ENCODE peak calls at places on chromosomes 16 and 17, in five cellular contexts. One of them, this sample, is unnamed.

GRCh38 chr17:37488009-37488604 is 1.6 kb upstream of the DUSP14 start:
- DNase-seq in breast epithelium: no peak
- DNase-seq in GM12892: no peak
- DNase-seq in stomach: no peak
- DNase-seq in HCT116: peak; percentile 65
- DNase-seq in this sample: no peak

GRCh38 chr16:48814994-48815393 is 205.0 kb upstream of the N4BP1 start:
- DNase-seq in breast epithelium: no peak
- DNase-seq in GM12892: no peak
- DNase-seq in stomach: no peak
- DNase-seq in HCT116: no peak
- DNase-seq in this sample: no peak

GRCh38 chr16:74224828-74225227 is 71.8 kb upstream of the PSMD7 start:
- DNase-seq in breast epithelium: no peak
- DNase-seq in GM12892: no peak
- DNase-seq in stomach: no peak
- DNase-seq in HCT116: no peak
- DNase-seq in this sample: no peak

GRCh38 chr16:84514874-84515835 is 10.7 kb upstream of the MEAK7 start:
- DNase-seq in breast epithelium: no peak
- DNase-seq in GM12892: peak; percentile 78
- DNase-seq in stomach: peak; percentile 61
- DNase-seq in HCT116: no peak
- DNase-seq in this sample: no peak

GRCh38 chr17:17757391-17757791 is 76.1 kb downstream of the RAI1 start:
- DNase-seq in breast epithelium: no peak
- DNase-seq in GM12892: no peak
- DNase-seq in stomach: no peak
- DNase-seq in HCT116: no peak
- DNase-seq in this sample: no peak

GRCh38 chr16:3954411-3954921 is 74.0 kb upstream of the CREBBP start:
- DNase-seq in breast epithelium: no peak
- DNase-seq in GM12892: no peak
- DNase-seq in stomach: no peak
- DNase-seq in HCT116: no peak
- DNase-seq in this sample: peak; percentile 61

GRCh38 chr16:85557976-85558589 is 55.0 kb upstream of the GSE1 start:
- DNase-seq in breast epithelium: no peak
- DNase-seq in GM12892: no peak
- DNase-seq in stomach: peak; percentile 61
- DNase-seq in HCT116: no peak
- DNase-seq in this sample: no peak

GRCh38 chr16:65994305-65994704 is 372.2 kb upstream of the CDH5 start:
- DNase-seq in breast epithelium: no peak
- DNase-seq in GM12892: no peak
- DNase-seq in stomach: no peak
- DNase-seq in HCT116: no peak
- DNase-seq in this sample: no peak

GRCh38 chr17:27526603-27527002 is 70.4 kb downstream of the KSR1 start:
- DNase-seq in breast epithelium: no peak
- DNase-seq in GM12892: no peak
- DNase-seq in stomach: peak; percentile 49
- DNase-seq in HCT116: no peak
- DNase-seq in this sample: no peak

GRCh38 chr17:49906511-49907136 is 58.8 kb upstream of the TAC4 start:
- DNase-seq in breast epithelium: no peak
- DNase-seq in GM12892: no peak
- DNase-seq in stomach: no peak
- DNase-seq in HCT116: no peak
- DNase-seq in this sample: no peak

GRCh38 chr17:13031718-13032350 is 14.0 kb upstream of the ELAC2 start:
- DNase-seq in breast epithelium: no peak
- DNase-seq in GM12892: peak; percentile 22
- DNase-seq in stomach: peak; percentile 53
- DNase-seq in HCT116: peak; percentile 45
- DNase-seq in this sample: peak; percentile 72

GRCh38 chr16:53704445-53704813 is 473 bp downstream of the FTO start:
- DNase-seq in breast epithelium: no peak
- DNase-seq in GM12892: no peak
- DNase-seq in stomach: no peak
- DNase-seq in HCT116: no peak
- DNase-seq in this sample: no peak

GRCh38 chr17:17959520-17960361 is 12.5 kb downstream of the TOM1L2 start:
- DNase-seq in breast epithelium: no peak
- DNase-seq in GM12892: no peak
- DNase-seq in stomach: no peak
- DNase-seq in HCT116: no peak
- DNase-seq in this sample: no peak

DNA sequence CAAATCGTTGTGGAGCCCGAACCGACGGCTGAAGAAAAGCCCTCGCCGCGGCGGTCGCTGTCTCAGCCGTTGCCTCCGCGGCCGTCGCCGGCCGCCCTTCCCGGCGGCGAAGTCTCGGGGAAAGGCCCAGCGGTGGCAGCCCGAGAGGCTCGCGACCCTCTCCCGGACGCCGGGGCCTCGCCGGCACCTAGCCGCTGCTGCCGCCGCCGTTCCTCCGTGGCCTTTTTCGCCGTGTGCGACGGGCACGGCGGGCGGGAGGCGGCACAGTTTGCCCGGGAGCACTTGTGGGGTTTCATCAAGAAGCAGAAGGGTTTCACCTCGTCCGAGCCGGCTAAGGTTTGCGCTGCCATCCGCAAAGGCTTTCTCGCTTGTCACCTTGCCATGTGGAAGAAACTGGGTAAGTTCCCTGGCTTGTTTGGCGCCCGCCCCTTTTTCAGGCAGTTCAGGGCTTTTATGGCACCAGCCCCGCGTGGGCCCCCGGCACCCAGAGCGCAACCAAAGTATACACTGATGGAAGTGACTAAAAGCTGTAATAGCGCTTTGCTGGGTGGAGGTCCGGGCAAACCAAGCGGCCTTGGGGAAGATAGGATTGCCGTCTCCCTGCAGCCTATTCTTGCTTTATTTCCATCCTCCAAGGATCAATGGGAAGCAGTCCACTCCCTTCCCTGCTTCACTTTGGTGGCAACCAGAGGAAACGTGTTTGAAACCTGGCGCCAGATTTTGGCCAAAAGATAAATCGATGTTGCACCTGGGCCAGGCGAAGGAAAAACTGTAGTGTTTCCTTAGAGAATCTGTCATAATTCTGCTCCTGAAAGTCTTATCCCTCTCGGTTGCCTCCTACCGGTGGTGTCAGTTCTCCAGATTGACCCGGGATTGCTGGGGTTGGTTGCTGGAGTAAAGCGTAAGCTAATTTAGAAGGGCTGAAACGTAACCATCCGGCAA is 768 bp downstream of the PPM1D start:
- DNase-seq in breast epithelium: peak; percentile 65
- DNase-seq in GM12892: no peak
- DNase-seq in stomach: peak; percentile 80
- DNase-seq in HCT116: peak; percentile 84
- DNase-seq in this sample: peak; percentile 83
- TF ChIP-seq POLR2AphosphoS5 in breast epithelium: no peak
- TF ChIP-seq POLR2AphosphoS5 in GM12892: no peak
- TF ChIP-seq POLR2AphosphoS5 in stomach: peak; percentile 56
- TF ChIP-seq POLR2AphosphoS5 in HCT116: peak; percentile 50
- TF ChIP-seq POLR2AphosphoS5 in this sample: no peak

GRCh38 chr17:7466644-7467341 is 12.6 kb downstream of the ZBTB4 start:
- DNase-seq in breast epithelium: no peak
- DNase-seq in GM12892: no peak
- DNase-seq in stomach: peak; percentile 60
- DNase-seq in HCT116: no peak
- DNase-seq in this sample: no peak
- TF ChIP-seq POLR2AphosphoS5 in breast epithelium: peak; percentile 42
- TF ChIP-seq POLR2AphosphoS5 in GM12892: no peak
- TF ChIP-seq POLR2AphosphoS5 in stomach: peak; percentile 32
- TF ChIP-seq POLR2AphosphoS5 in HCT116: no peak
- TF ChIP-seq POLR2AphosphoS5 in this sample: no peak

GRCh38 chr16:12288537-12289174 is 312.1 kb downstream of the SNX29 start:
- DNase-seq in breast epithelium: no peak
- DNase-seq in GM12892: no peak
- DNase-seq in stomach: no peak
- DNase-seq in HCT116: no peak
- DNase-seq in this sample: no peak
- TF ChIP-seq POLR2AphosphoS5 in breast epithelium: no peak
- TF ChIP-seq POLR2AphosphoS5 in GM12892: no peak
- TF ChIP-seq POLR2AphosphoS5 in stomach: no peak
- TF ChIP-seq POLR2AphosphoS5 in HCT116: no peak
- TF ChIP-seq POLR2AphosphoS5 in this sample: no peak

DNA sequence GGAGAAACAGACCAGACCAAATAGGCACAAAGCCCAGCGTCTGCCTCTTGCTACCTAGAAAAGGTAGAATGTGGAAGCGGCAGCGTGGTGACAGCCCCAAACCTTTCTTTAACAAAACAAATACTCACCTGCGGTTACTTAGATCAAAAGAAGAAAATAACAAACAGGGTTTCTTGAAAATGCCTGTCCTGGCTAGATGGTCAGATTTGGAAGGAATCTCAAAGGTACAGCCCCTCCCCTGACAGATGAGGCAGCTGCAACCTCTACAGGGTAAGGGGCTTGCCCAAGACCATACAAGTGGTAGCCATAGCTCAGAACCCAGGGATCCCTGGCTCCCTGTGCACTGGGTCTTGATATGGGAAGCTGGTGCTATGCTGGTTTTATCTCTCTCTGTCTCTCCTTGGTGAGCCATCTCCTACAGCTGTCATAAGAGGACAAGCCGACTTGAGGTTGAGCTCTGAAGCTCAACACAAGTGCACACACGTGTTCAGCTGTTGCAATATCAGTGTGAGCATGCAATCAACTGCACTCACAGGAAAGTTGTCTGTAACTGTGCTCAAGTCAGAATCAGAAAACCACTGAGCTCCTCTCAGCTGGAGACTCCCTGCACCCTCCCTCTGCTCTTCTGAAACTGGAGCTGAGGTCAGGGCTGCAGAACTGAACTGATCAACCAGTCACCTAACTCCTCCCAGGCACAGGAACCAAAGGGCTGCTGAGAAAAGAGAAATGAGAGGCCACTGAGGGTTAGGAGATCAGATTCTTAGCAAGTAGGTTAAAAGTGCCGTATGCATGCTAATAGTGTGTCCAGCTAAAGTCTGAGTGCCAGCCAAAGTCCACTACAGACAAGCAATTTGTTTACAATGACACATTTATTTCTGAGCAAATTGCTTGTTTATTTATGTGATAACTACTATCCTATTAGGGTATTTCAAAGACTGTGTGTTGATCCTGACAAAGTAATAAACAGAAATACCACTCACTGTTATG is 6.1 kb upstream of the RNF157 start:
- DNase-seq in breast epithelium: no peak
- DNase-seq in GM12892: peak; percentile 79
- DNase-seq in stomach: no peak
- DNase-seq in HCT116: no peak
- DNase-seq in this sample: peak; percentile 51
- TF ChIP-seq POLR2AphosphoS5 in breast epithelium: no peak
- TF ChIP-seq POLR2AphosphoS5 in GM12892: peak; percentile 78
- TF ChIP-seq POLR2AphosphoS5 in stomach: no peak
- TF ChIP-seq POLR2AphosphoS5 in HCT116: no peak
- TF ChIP-seq POLR2AphosphoS5 in this sample: no peak

GRCh38 chr17:46944931-46945330 is 22.0 kb downstream of the GOSR2 start:
- DNase-seq in breast epithelium: no peak
- DNase-seq in GM12892: no peak
- DNase-seq in stomach: no peak
- DNase-seq in HCT116: no peak
- DNase-seq in this sample: no peak
- TF ChIP-seq POLR2AphosphoS5 in breast epithelium: no peak
- TF ChIP-seq POLR2AphosphoS5 in GM12892: no peak
- TF ChIP-seq POLR2AphosphoS5 in stomach: peak; percentile 4
- TF ChIP-seq POLR2AphosphoS5 in HCT116: no peak
- TF ChIP-seq POLR2AphosphoS5 in this sample: no peak

GRCh38 chr16:68065716-68066305 is 19.4 kb upstream of the NFATC3 start:
- DNase-seq in breast epithelium: no peak
- DNase-seq in GM12892: no peak
- DNase-seq in stomach: peak; percentile 15
- DNase-seq in HCT116: no peak
- DNase-seq in this sample: peak; percentile 30

GRCh38 chr16:68061396-68061795 is 23.8 kb upstream of the NFATC3 start:
- DNase-seq in breast epithelium: no peak
- DNase-seq in GM12892: no peak
- DNase-seq in stomach: no peak
- DNase-seq in HCT116: no peak
- DNase-seq in this sample: no peak

GRCh38 chr16:68066763-68067162 is 18.4 kb upstream of the NFATC3 start:
- DNase-seq in breast epithelium: no peak
- DNase-seq in GM12892: no peak
- DNase-seq in stomach: no peak
- DNase-seq in HCT116: no peak
- DNase-seq in this sample: no peak

GRCh38 chr16:68062910-68063393 is 22.2 kb upstream of the NFATC3 start:
- DNase-seq in breast epithelium: no peak
- DNase-seq in GM12892: no peak
- DNase-seq in stomach: peak; percentile 25
- DNase-seq in HCT116: no peak
- DNase-seq in this sample: no peak

GRCh38 chr16:68064791-68065365 is 20.3 kb upstream of the NFATC3 start:
- DNase-seq in breast epithelium: no peak
- DNase-seq in GM12892: no peak
- DNase-seq in stomach: peak; percentile 71
- DNase-seq in HCT116: peak; percentile 28
- DNase-seq in this sample: peak; percentile 86
- TF ChIP-seq POLR2AphosphoS5 in breast epithelium: no peak
- TF ChIP-seq POLR2AphosphoS5 in GM12892: no peak
- TF ChIP-seq POLR2AphosphoS5 in stomach: peak; percentile 14
- TF ChIP-seq POLR2AphosphoS5 in HCT116: no peak
- TF ChIP-seq POLR2AphosphoS5 in this sample: no peak

GRCh38 chr17:61249649-61250301 is 149.9 kb upstream of the TBX2 start:
- DNase-seq in breast epithelium: no peak
- DNase-seq in GM12892: no peak
- DNase-seq in stomach: no peak
- DNase-seq in HCT116: no peak
- DNase-seq in this sample: no peak

GRCh38 chr17:61247438-61247837 is 152.2 kb upstream of the TBX2 start:
- DNase-seq in breast epithelium: no peak
- DNase-seq in GM12892: no peak
- DNase-seq in stomach: no peak
- DNase-seq in HCT116: no peak
- DNase-seq in this sample: no peak

GRCh38 chr17:61245706-61246135 is 153.9 kb upstream of the TBX2 start:
- DNase-seq in breast epithelium: no peak
- DNase-seq in GM12892: no peak
- DNase-seq in stomach: no peak
- DNase-seq in HCT116: no peak
- DNase-seq in this sample: no peak

GRCh38 chr17:61250335-61250890 is 149.2 kb upstream of the TBX2 start:
- DNase-seq in breast epithelium: no peak
- DNase-seq in GM12892: no peak
- DNase-seq in stomach: no peak
- DNase-seq in HCT116: no peak
- DNase-seq in this sample: no peak

GRCh38 chr17:61248399-61248798 is 151.2 kb upstream of the TBX2 start:
- DNase-seq in breast epithelium: no peak
- DNase-seq in GM12892: no peak
- DNase-seq in stomach: peak; percentile 41
- DNase-seq in HCT116: no peak
- DNase-seq in this sample: no peak
- TF ChIP-seq POLR2AphosphoS5 in breast epithelium: no peak
- TF ChIP-seq POLR2AphosphoS5 in GM12892: no peak
- TF ChIP-seq POLR2AphosphoS5 in stomach: peak; percentile 52
- TF ChIP-seq POLR2AphosphoS5 in HCT116: no peak
- TF ChIP-seq POLR2AphosphoS5 in this sample: no peak

This sample was measured in suprapubic skin.